ENCODE peak calls at places on chromosomes 2 and 18, in nine cellular contexts. One of them, this sample, is unnamed. For H3K9me3, the result is how much of the 10 kb centered on the place peaks cover.

GRCh38 chr2:101232770-101233169 is 19.9 kb upstream of the CNOT11 start:
- DNase-seq in HCT116: no peak
- DNase-seq in stomach: no peak
- DNase-seq in suprapubic skin: no peak
- DNase-seq in endothelial cell of umbilical vein: no peak
- DNase-seq in prostate gland: no peak
- DNase-seq in spleen: no peak
- DNase-seq in breast epithelium: no peak
- DNase-seq in Panc1: no peak
- DNase-seq in this sample: no peak

GRCh38 chr18:41881285-41881684 is 73.7 kb upstream of the PIK3C3 start:
- DNase-seq in prostate gland: no peak
- DNase-seq in HCT116: no peak
- DNase-seq in suprapubic skin: no peak
- DNase-seq in endothelial cell of umbilical vein: no peak
- DNase-seq in spleen: no peak
- DNase-seq in stomach: no peak
- DNase-seq in breast epithelium: no peak
- DNase-seq in Panc1: no peak
- DNase-seq in this sample: no peak

GRCh38 chr2:128775401-128776285 is 457.0 kb upstream of the HS6ST1 start:
- DNase-seq in suprapubic skin: peak
- DNase-seq in HCT116: no peak
- DNase-seq in endothelial cell of umbilical vein: no peak
- DNase-seq in breast epithelium: peak
- DNase-seq in spleen: peak
- DNase-seq in prostate gland: no peak
- DNase-seq in Panc1: no peak
- DNase-seq in stomach: peak
- DNase-seq in this sample: no peak

GRCh38 chr2:121253021-121253673 is 31.9 kb downstream of the TFCP2L1 start:
- DNase-seq in Panc1: no peak
- DNase-seq in breast epithelium: no peak
- DNase-seq in HCT116: no peak
- DNase-seq in suprapubic skin: peak
- DNase-seq in stomach: no peak
- DNase-seq in prostate gland: no peak
- DNase-seq in endothelial cell of umbilical vein: no peak
- DNase-seq in spleen: peak
- DNase-seq in this sample: no peak

GRCh38 chr2:224110811-224111210 is 71.7 kb upstream of the SERPINE2 start:
- DNase-seq in breast epithelium: no peak
- DNase-seq in Panc1: no peak
- DNase-seq in endothelial cell of umbilical vein: no peak
- DNase-seq in spleen: no peak
- DNase-seq in prostate gland: no peak
- DNase-seq in stomach: no peak
- DNase-seq in suprapubic skin: no peak
- DNase-seq in HCT116: no peak
- DNase-seq in this sample: no peak

GRCh38 chr2:32357545-32358482 is 991 bp downstream of the BIRC6 start:
- DNase-seq in suprapubic skin: peak
- DNase-seq in prostate gland: peak
- DNase-seq in endothelial cell of umbilical vein: peak
- DNase-seq in stomach: peak
- DNase-seq in Panc1: no peak
- DNase-seq in breast epithelium: no peak
- DNase-seq in spleen: peak
- DNase-seq in HCT116: peak
- DNase-seq in this sample: peak

GRCh38 chr18:10013621-10014543 is 100.1 kb downstream of the VAPA start:
- DNase-seq in HCT116: no peak
- DNase-seq in spleen: no peak
- DNase-seq in prostate gland: no peak
- DNase-seq in Panc1: no peak
- DNase-seq in stomach: no peak
- DNase-seq in suprapubic skin: no peak
- DNase-seq in endothelial cell of umbilical vein: no peak
- DNase-seq in breast epithelium: no peak
- DNase-seq in this sample: no peak

GRCh38 chr18:10350661-10351060 is 103.8 kb upstream of the APCDD1 start:
- DNase-seq in stomach: no peak
- DNase-seq in suprapubic skin: no peak
- DNase-seq in breast epithelium: no peak
- DNase-seq in spleen: no peak
- DNase-seq in prostate gland: no peak
- DNase-seq in Panc1: no peak
- DNase-seq in HCT116: no peak
- DNase-seq in endothelial cell of umbilical vein: no peak
- DNase-seq in this sample: no peak

GRCh38 chr2:219352448-219353023 is 20.0 kb upstream of the RESP18 start:
- DNase-seq in HCT116: peak
- DNase-seq in spleen: no peak
- DNase-seq in Panc1: peak
- DNase-seq in breast epithelium: no peak
- DNase-seq in endothelial cell of umbilical vein: peak
- DNase-seq in stomach: peak
- DNase-seq in suprapubic skin: peak
- DNase-seq in prostate gland: peak
- DNase-seq in this sample: peak

GRCh38 chr2:200087451-200087850 is 132.1 kb downstream of the MAIP1 start:
- DNase-seq in spleen: no peak
- DNase-seq in suprapubic skin: no peak
- DNase-seq in prostate gland: no peak
- DNase-seq in stomach: no peak
- DNase-seq in endothelial cell of umbilical vein: no peak
- DNase-seq in breast epithelium: no peak
- DNase-seq in Panc1: no peak
- DNase-seq in HCT116: no peak
- DNase-seq in this sample: no peak

GRCh38 chr2:30979822-30980245 is 158.4 kb downstream of the GALNT14 start:
- DNase-seq in Panc1: no peak
- DNase-seq in endothelial cell of umbilical vein: no peak
- DNase-seq in suprapubic skin: no peak
- DNase-seq in spleen: no peak
- DNase-seq in breast epithelium: no peak
- DNase-seq in prostate gland: peak
- DNase-seq in stomach: no peak
- DNase-seq in HCT116: peak
- DNase-seq in this sample: no peak

GRCh38 chr2:115880558-115880957 is 1438.1 kb downstream of the DPP10 start:
- DNase-seq in suprapubic skin: no peak
- DNase-seq in spleen: no peak
- DNase-seq in Panc1: no peak
- DNase-seq in HCT116: no peak
- DNase-seq in prostate gland: no peak
- DNase-seq in stomach: no peak
- DNase-seq in breast epithelium: no peak
- DNase-seq in endothelial cell of umbilical vein: no peak
- DNase-seq in this sample: no peak

GRCh38 chr2:127359520-127359919 is 28.3 kb downstream of the MAP3K2 start:
- DNase-seq in Panc1: no peak
- DNase-seq in suprapubic skin: no peak
- DNase-seq in stomach: no peak
- DNase-seq in prostate gland: no peak
- DNase-seq in spleen: no peak
- DNase-seq in HCT116: no peak
- DNase-seq in breast epithelium: no peak
- DNase-seq in endothelial cell of umbilical vein: no peak
- DNase-seq in this sample: no peak

GRCh38 chr2:48699377-48699951 is 56.1 kb downstream of the LHCGR start:
- DNase-seq in HCT116: no peak
- DNase-seq in endothelial cell of umbilical vein: no peak
- DNase-seq in Panc1: no peak
- DNase-seq in suprapubic skin: no peak
- DNase-seq in stomach: no peak
- DNase-seq in prostate gland: no peak
- DNase-seq in breast epithelium: no peak
- DNase-seq in spleen: no peak
- DNase-seq in this sample: no peak

GRCh38 chr18:63762518-63762917 is 12.7 kb upstream of the SERPINB7 start:
- DNase-seq in Panc1: no peak
- DNase-seq in spleen: no peak
- DNase-seq in breast epithelium: no peak
- DNase-seq in endothelial cell of umbilical vein: no peak
- DNase-seq in prostate gland: no peak
- DNase-seq in stomach: no peak
- DNase-seq in suprapubic skin: no peak
- DNase-seq in HCT116: no peak
- DNase-seq in this sample: no peak

GRCh38 chr2:175931751-175932295 is 70.2 kb downstream of the LNPK start:
- DNase-seq in breast epithelium: no peak
- DNase-seq in spleen: no peak
- DNase-seq in HCT116: no peak
- DNase-seq in stomach: no peak
- DNase-seq in endothelial cell of umbilical vein: no peak
- DNase-seq in prostate gland: no peak
- DNase-seq in Panc1: no peak
- DNase-seq in suprapubic skin: no peak
- DNase-seq in this sample: no peak

GRCh38 chr2:62045017-62045543 is 139.6 kb downstream of the COMMD1 start:
- DNase-seq in prostate gland: no peak
- DNase-seq in Panc1: no peak
- DNase-seq in breast epithelium: no peak
- DNase-seq in suprapubic skin: no peak
- DNase-seq in HCT116: no peak
- DNase-seq in stomach: no peak
- DNase-seq in endothelial cell of umbilical vein: no peak
- DNase-seq in spleen: no peak
- DNase-seq in this sample: no peak
- H3K9me3 ChIP-seq in prostate gland: under half
- H3K9me3 ChIP-seq in Panc1: under half
- H3K9me3 ChIP-seq in breast epithelium: under half
- H3K9me3 ChIP-seq in suprapubic skin: under half
- H3K9me3 ChIP-seq in HCT116: under half
- H3K9me3 ChIP-seq in stomach: under half
- H3K9me3 ChIP-seq in endothelial cell of umbilical vein: under half
- H3K9me3 ChIP-seq in spleen: under half
- H3K9me3 ChIP-seq in this sample: under half

GRCh38 chr2:42835577-42836371 is 43.4 kb upstream of the HAAO start:
- DNase-seq in spleen: no peak
- DNase-seq in HCT116: no peak
- DNase-seq in Panc1: no peak
- DNase-seq in stomach: no peak
- DNase-seq in endothelial cell of umbilical vein: peak
- DNase-seq in suprapubic skin: peak
- DNase-seq in prostate gland: no peak
- DNase-seq in breast epithelium: no peak
- DNase-seq in this sample: peak
- TF ChIP-seq POLR2AphosphoS5 in spleen: no peak
- TF ChIP-seq POLR2AphosphoS5 in HCT116: no peak
- TF ChIP-seq POLR2AphosphoS5 in Panc1: no peak
- TF ChIP-seq POLR2AphosphoS5 in stomach: peak
- TF ChIP-seq POLR2AphosphoS5 in endothelial cell of umbilical vein: peak
- TF ChIP-seq POLR2AphosphoS5 in suprapubic skin: no peak
- TF ChIP-seq POLR2AphosphoS5 in prostate gland: peak
- TF ChIP-seq POLR2AphosphoS5 in breast epithelium: peak
- TF ChIP-seq POLR2AphosphoS5 in this sample: no peak

GRCh38 chr18:50666536-50666935 is 106.6 kb downstream of the MAPK4 start:
- DNase-seq in breast epithelium: no peak
- DNase-seq in spleen: no peak
- DNase-seq in Panc1: no peak
- DNase-seq in HCT116: no peak
- DNase-seq in endothelial cell of umbilical vein: no peak
- DNase-seq in suprapubic skin: no peak
- DNase-seq in prostate gland: no peak
- DNase-seq in stomach: no peak
- DNase-seq in this sample: no peak

GRCh38 chr18:50663626-50664441 is 103.9 kb downstream of the MAPK4 start:
- DNase-seq in prostate gland: no peak
- DNase-seq in breast epithelium: no peak
- DNase-seq in stomach: no peak
- DNase-seq in suprapubic skin: no peak
- DNase-seq in endothelial cell of umbilical vein: no peak
- DNase-seq in Panc1: no peak
- DNase-seq in spleen: no peak
- DNase-seq in HCT116: no peak
- DNase-seq in this sample: no peak

GRCh38 chr18:50662775-50663383 is 103.0 kb downstream of the MAPK4 start:
- DNase-seq in suprapubic skin: no peak
- DNase-seq in HCT116: no peak
- DNase-seq in Panc1: no peak
- DNase-seq in prostate gland: no peak
- DNase-seq in spleen: no peak
- DNase-seq in breast epithelium: no peak
- DNase-seq in stomach: no peak
- DNase-seq in endothelial cell of umbilical vein: no peak
- DNase-seq in this sample: no peak

GRCh38 chr18:50665519-50665918 is 105.6 kb downstream of the MAPK4 start:
- DNase-seq in suprapubic skin: peak
- DNase-seq in breast epithelium: no peak
- DNase-seq in spleen: no peak
- DNase-seq in endothelial cell of umbilical vein: no peak
- DNase-seq in stomach: no peak
- DNase-seq in HCT116: no peak
- DNase-seq in prostate gland: no peak
- DNase-seq in Panc1: no peak
- DNase-seq in this sample: no peak

GRCh38 chr18:50665015-50665414 is 105.1 kb downstream of the MAPK4 start:
- DNase-seq in endothelial cell of umbilical vein: no peak
- DNase-seq in HCT116: no peak
- DNase-seq in spleen: no peak
- DNase-seq in stomach: no peak
- DNase-seq in prostate gland: no peak
- DNase-seq in Panc1: no peak
- DNase-seq in suprapubic skin: no peak
- DNase-seq in breast epithelium: no peak
- DNase-seq in this sample: no peak
- H3K9me3 ChIP-seq in endothelial cell of umbilical vein: under half
- H3K9me3 ChIP-seq in HCT116: under half
- H3K9me3 ChIP-seq in spleen: under half
- H3K9me3 ChIP-seq in stomach: under half
- H3K9me3 ChIP-seq in prostate gland: under half
- H3K9me3 ChIP-seq in Panc1: under half
- H3K9me3 ChIP-seq in suprapubic skin: under half
- H3K9me3 ChIP-seq in breast epithelium: under half
- H3K9me3 ChIP-seq in this sample: under half

DNA sequence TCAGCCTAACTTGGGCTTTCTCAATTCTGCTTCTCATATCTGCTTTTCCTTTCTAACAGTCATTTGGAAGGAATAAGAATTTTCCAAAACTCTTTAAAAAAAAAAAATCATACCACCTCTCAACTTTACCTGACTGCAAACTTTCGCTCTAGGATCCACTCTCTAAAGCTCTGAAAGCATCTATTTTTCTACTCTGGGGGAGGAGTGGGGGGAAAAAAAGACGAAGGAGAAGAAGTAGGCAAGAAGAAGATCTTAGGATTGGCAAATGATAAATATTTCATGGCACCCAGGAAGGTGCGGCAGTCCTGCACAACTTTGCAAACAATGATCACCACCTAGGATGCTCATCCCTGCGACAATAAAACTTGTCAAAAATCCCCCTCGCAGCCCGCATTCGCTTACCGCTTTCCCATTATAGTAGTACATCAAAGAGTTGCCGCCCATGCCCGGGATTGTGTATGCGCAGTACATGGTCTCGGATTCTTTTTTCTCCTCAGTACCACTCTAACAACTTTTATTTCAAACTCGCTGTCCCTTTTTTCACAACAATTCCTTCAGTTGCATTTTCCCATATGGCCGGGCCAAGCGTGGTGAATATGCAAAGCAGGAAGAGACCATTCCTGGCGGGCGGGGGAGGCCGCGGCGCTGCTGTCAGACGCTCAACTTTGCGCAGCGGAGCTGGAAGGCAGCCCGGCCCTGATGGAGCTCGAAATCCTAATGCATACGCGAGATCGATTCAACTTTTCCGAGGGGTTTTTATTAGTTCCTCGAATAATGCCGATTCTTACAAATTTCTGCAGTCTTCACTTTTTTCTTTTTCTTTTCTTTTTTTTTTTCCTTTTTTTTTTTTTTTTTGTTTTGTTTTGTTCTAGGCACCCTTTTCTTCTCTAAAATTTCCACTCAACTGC is 266.5 kb downstream of the TCF4 start:
- DNase-seq in suprapubic skin: peak
- DNase-seq in spleen: peak
- DNase-seq in breast epithelium: peak
- DNase-seq in stomach: peak
- DNase-seq in endothelial cell of umbilical vein: peak
- DNase-seq in Panc1: no peak
- DNase-seq in HCT116: no peak
- DNase-seq in prostate gland: peak
- DNase-seq in this sample: no peak
- TF ChIP-seq POLR2AphosphoS5 in suprapubic skin: peak
- TF ChIP-seq POLR2AphosphoS5 in spleen: peak
- TF ChIP-seq POLR2AphosphoS5 in breast epithelium: no peak
- TF ChIP-seq POLR2AphosphoS5 in stomach: peak
- TF ChIP-seq POLR2AphosphoS5 in endothelial cell of umbilical vein: no peak
- TF ChIP-seq POLR2AphosphoS5 in Panc1: no peak
- TF ChIP-seq POLR2AphosphoS5 in HCT116: no peak
- TF ChIP-seq POLR2AphosphoS5 in prostate gland: peak
- TF ChIP-seq POLR2AphosphoS5 in this sample: no peak